ENCODE peak calls at places on chromosomes 6 and 20, in nine cellular contexts. One of them, this sample, is unnamed.
A peak's percentile ranks its signal among the peaks of the same experiment; 100 is the strongest.

GRCh38 chr20:53502820-53503219 is 90.8 kb downstream of the ZNF217 start:
- DNase-seq in smooth muscle cell of the brain vasculature: no peak
- DNase-seq in HT1080: no peak
- DNase-seq in MV-4-11: no peak
- DNase-seq in SJSA1: no peak
- DNase-seq in cerebellar nuclear complex: no peak
- DNase-seq in stimulated activated CD8-positive, alpha-beta memory T cell treated with anti-CD3 and anti-CD28 coated beads, Interleukin-2, amount 100 ng/mL, for 1 hour: no peak
- DNase-seq in A549: no peak
- DNase-seq in SW480: no peak
- DNase-seq in this sample: no peak

GRCh38 chr20:15857131-15857784 is 716.0 kb downstream of the KIF16B start:
- DNase-seq in A549: no peak
- DNase-seq in smooth muscle cell of the brain vasculature: no peak
- DNase-seq in SW480: no peak
- DNase-seq in MV-4-11: peak; percentile 15
- DNase-seq in stimulated activated CD8-positive, alpha-beta memory T cell treated with anti-CD3 and anti-CD28 coated beads, Interleukin-2, amount 100 ng/mL, for 1 hour: no peak
- DNase-seq in HT1080: no peak
- DNase-seq in SJSA1: no peak
- DNase-seq in cerebellar nuclear complex: no peak
- DNase-seq in this sample: no peak

GRCh38 chr6:99344289-99344688 is 5.2 kb downstream of the FAXC start:
- DNase-seq in smooth muscle cell of the brain vasculature: no peak
- DNase-seq in cerebellar nuclear complex: no peak
- DNase-seq in stimulated activated CD8-positive, alpha-beta memory T cell treated with anti-CD3 and anti-CD28 coated beads, Interleukin-2, amount 100 ng/mL, for 1 hour: no peak
- DNase-seq in SW480: peak; percentile 47
- DNase-seq in A549: no peak
- DNase-seq in SJSA1: peak; percentile 90
- DNase-seq in HT1080: peak; percentile 94
- DNase-seq in MV-4-11: no peak
- DNase-seq in this sample: peak; percentile 23

GRCh38 chr6:72386324-72386723 is 235.5 kb upstream of the KCNQ5 start:
- DNase-seq in smooth muscle cell of the brain vasculature: no peak
- DNase-seq in SW480: no peak
- DNase-seq in SJSA1: no peak
- DNase-seq in MV-4-11: peak; percentile 45
- DNase-seq in A549: no peak
- DNase-seq in HT1080: peak; percentile 29
- DNase-seq in cerebellar nuclear complex: no peak
- DNase-seq in stimulated activated CD8-positive, alpha-beta memory T cell treated with anti-CD3 and anti-CD28 coated beads, Interleukin-2, amount 100 ng/mL, for 1 hour: no peak
- DNase-seq in this sample: no peak

GRCh38 chr6:167858086-167858591 is 31.4 kb downstream of the AFDN start:
- DNase-seq in MV-4-11: no peak
- DNase-seq in HT1080: no peak
- DNase-seq in cerebellar nuclear complex: no peak
- DNase-seq in stimulated activated CD8-positive, alpha-beta memory T cell treated with anti-CD3 and anti-CD28 coated beads, Interleukin-2, amount 100 ng/mL, for 1 hour: no peak
- DNase-seq in smooth muscle cell of the brain vasculature: peak; percentile 74
- DNase-seq in SJSA1: peak; percentile 42
- DNase-seq in A549: no peak
- DNase-seq in SW480: no peak
- DNase-seq in this sample: no peak

GRCh38 chr6:117169060-117169635 is 96.2 kb upstream of the VGLL2 start:
- DNase-seq in stimulated activated CD8-positive, alpha-beta memory T cell treated with anti-CD3 and anti-CD28 coated beads, Interleukin-2, amount 100 ng/mL, for 1 hour: no peak
- DNase-seq in HT1080: no peak
- DNase-seq in MV-4-11: no peak
- DNase-seq in SJSA1: peak; percentile 67
- DNase-seq in SW480: no peak
- DNase-seq in smooth muscle cell of the brain vasculature: no peak
- DNase-seq in A549: no peak
- DNase-seq in cerebellar nuclear complex: no peak
- DNase-seq in this sample: no peak

GRCh38 chr6:170074907-170075306 is 216.0 kb downstream of the DLL1 start:
- DNase-seq in SJSA1: no peak
- DNase-seq in HT1080: no peak
- DNase-seq in smooth muscle cell of the brain vasculature: no peak
- DNase-seq in SW480: no peak
- DNase-seq in MV-4-11: no peak
- DNase-seq in cerebellar nuclear complex: no peak
- DNase-seq in A549: no peak
- DNase-seq in stimulated activated CD8-positive, alpha-beta memory T cell treated with anti-CD3 and anti-CD28 coated beads, Interleukin-2, amount 100 ng/mL, for 1 hour: no peak
- DNase-seq in this sample: no peak

GRCh38 chr6:16669227-16669626 is 92.0 kb downstream of the ATXN1 start:
- DNase-seq in HT1080: peak; percentile 94
- DNase-seq in cerebellar nuclear complex: no peak
- DNase-seq in stimulated activated CD8-positive, alpha-beta memory T cell treated with anti-CD3 and anti-CD28 coated beads, Interleukin-2, amount 100 ng/mL, for 1 hour: peak; percentile 56
- DNase-seq in SJSA1: peak; percentile 80
- DNase-seq in smooth muscle cell of the brain vasculature: no peak
- DNase-seq in SW480: peak; percentile 48
- DNase-seq in MV-4-11: peak; percentile 1
- DNase-seq in A549: peak; percentile 54
- DNase-seq in this sample: peak; percentile 72

GRCh38 chr20:1033751-1034419 is 31.8 kb upstream of the RSPO4 start:
- DNase-seq in A549: no peak
- DNase-seq in SW480: peak; percentile 62
- DNase-seq in smooth muscle cell of the brain vasculature: no peak
- DNase-seq in HT1080: no peak
- DNase-seq in stimulated activated CD8-positive, alpha-beta memory T cell treated with anti-CD3 and anti-CD28 coated beads, Interleukin-2, amount 100 ng/mL, for 1 hour: no peak
- DNase-seq in MV-4-11: peak; percentile 95
- DNase-seq in SJSA1: no peak
- DNase-seq in cerebellar nuclear complex: no peak
- DNase-seq in this sample: no peak

GRCh38 chr20:8853805-8854338 is 215.0 kb upstream of the PLCB4 start:
- DNase-seq in smooth muscle cell of the brain vasculature: peak; percentile 66
- DNase-seq in HT1080: peak; percentile 87
- DNase-seq in stimulated activated CD8-positive, alpha-beta memory T cell treated with anti-CD3 and anti-CD28 coated beads, Interleukin-2, amount 100 ng/mL, for 1 hour: no peak
- DNase-seq in cerebellar nuclear complex: no peak
- DNase-seq in A549: peak; percentile 80
- DNase-seq in SJSA1: peak; percentile 68
- DNase-seq in MV-4-11: peak; percentile 52
- DNase-seq in SW480: peak; percentile 84
- DNase-seq in this sample: peak; percentile 67

GRCh38 chr20:35791823-35792222 is 20.0 kb downstream of the PHF20 start:
- DNase-seq in SW480: no peak
- DNase-seq in HT1080: no peak
- DNase-seq in MV-4-11: peak; percentile 71
- DNase-seq in smooth muscle cell of the brain vasculature: no peak
- DNase-seq in cerebellar nuclear complex: no peak
- DNase-seq in SJSA1: peak; percentile 31
- DNase-seq in stimulated activated CD8-positive, alpha-beta memory T cell treated with anti-CD3 and anti-CD28 coated beads, Interleukin-2, amount 100 ng/mL, for 1 hour: no peak
- DNase-seq in A549: peak; percentile 47
- DNase-seq in this sample: no peak

GRCh38 chr6:75818061-75818855 is 69.2 kb downstream of the MYO6 start:
- DNase-seq in A549: no peak
- DNase-seq in MV-4-11: no peak
- DNase-seq in SJSA1: no peak
- DNase-seq in SW480: no peak
- DNase-seq in stimulated activated CD8-positive, alpha-beta memory T cell treated with anti-CD3 and anti-CD28 coated beads, Interleukin-2, amount 100 ng/mL, for 1 hour: no peak
- DNase-seq in HT1080: no peak
- DNase-seq in cerebellar nuclear complex: no peak
- DNase-seq in smooth muscle cell of the brain vasculature: no peak
- DNase-seq in this sample: no peak

GRCh38 chr6:15387118-15387517 is 141.2 kb downstream of the JARID2 start:
- DNase-seq in cerebellar nuclear complex: no peak
- DNase-seq in smooth muscle cell of the brain vasculature: no peak
- DNase-seq in stimulated activated CD8-positive, alpha-beta memory T cell treated with anti-CD3 and anti-CD28 coated beads, Interleukin-2, amount 100 ng/mL, for 1 hour: no peak
- DNase-seq in HT1080: no peak
- DNase-seq in MV-4-11: no peak
- DNase-seq in A549: no peak
- DNase-seq in SJSA1: no peak
- DNase-seq in SW480: no peak
- DNase-seq in this sample: no peak

GRCh38 chr6:169271158-169271936 is 17.7 kb upstream of the THBS2 start:
- DNase-seq in SW480: no peak
- DNase-seq in MV-4-11: no peak
- DNase-seq in SJSA1: no peak
- DNase-seq in HT1080: no peak
- DNase-seq in stimulated activated CD8-positive, alpha-beta memory T cell treated with anti-CD3 and anti-CD28 coated beads, Interleukin-2, amount 100 ng/mL, for 1 hour: no peak
- DNase-seq in cerebellar nuclear complex: no peak
- DNase-seq in smooth muscle cell of the brain vasculature: no peak
- DNase-seq in A549: no peak
- DNase-seq in this sample: no peak

GRCh38 chr6:142008016-142008735 is 124.5 kb upstream of the GJE1 start:
- DNase-seq in HT1080: peak; percentile 13
- DNase-seq in smooth muscle cell of the brain vasculature: no peak
- DNase-seq in MV-4-11: no peak
- DNase-seq in stimulated activated CD8-positive, alpha-beta memory T cell treated with anti-CD3 and anti-CD28 coated beads, Interleukin-2, amount 100 ng/mL, for 1 hour: no peak
- DNase-seq in cerebellar nuclear complex: no peak
- DNase-seq in SW480: no peak
- DNase-seq in A549: no peak
- DNase-seq in SJSA1: no peak
- DNase-seq in this sample: no peak

GRCh38 chr20:18224968-18225568 is 63.3 kb upstream of the ZNF133 start:
- DNase-seq in SJSA1: peak; percentile 81
- DNase-seq in cerebellar nuclear complex: no peak
- DNase-seq in MV-4-11: no peak
- DNase-seq in HT1080: peak; percentile 74
- DNase-seq in A549: peak; percentile 29
- DNase-seq in stimulated activated CD8-positive, alpha-beta memory T cell treated with anti-CD3 and anti-CD28 coated beads, Interleukin-2, amount 100 ng/mL, for 1 hour: no peak
- DNase-seq in SW480: peak; percentile 27
- DNase-seq in smooth muscle cell of the brain vasculature: peak; percentile 91
- DNase-seq in this sample: peak; percentile 37

GRCh38 chr6:129342243-129342642 is 367.7 kb downstream of the ARHGAP18 start:
- DNase-seq in stimulated activated CD8-positive, alpha-beta memory T cell treated with anti-CD3 and anti-CD28 coated beads, Interleukin-2, amount 100 ng/mL, for 1 hour: no peak
- DNase-seq in cerebellar nuclear complex: no peak
- DNase-seq in HT1080: no peak
- DNase-seq in smooth muscle cell of the brain vasculature: no peak
- DNase-seq in A549: no peak
- DNase-seq in SW480: no peak
- DNase-seq in MV-4-11: no peak
- DNase-seq in SJSA1: no peak
- DNase-seq in this sample: no peak

GRCh38 chr20:21643417-21643816 is 62.0 kb upstream of the PAX1 start:
- DNase-seq in stimulated activated CD8-positive, alpha-beta memory T cell treated with anti-CD3 and anti-CD28 coated beads, Interleukin-2, amount 100 ng/mL, for 1 hour: no peak
- DNase-seq in A549: no peak
- DNase-seq in MV-4-11: no peak
- DNase-seq in HT1080: no peak
- DNase-seq in SJSA1: no peak
- DNase-seq in cerebellar nuclear complex: no peak
- DNase-seq in SW480: no peak
- DNase-seq in smooth muscle cell of the brain vasculature: no peak
- DNase-seq in this sample: no peak

GRCh38 chr6:25601797-25602679 is 50.0 kb upstream of the SCGN start:
- DNase-seq in stimulated activated CD8-positive, alpha-beta memory T cell treated with anti-CD3 and anti-CD28 coated beads, Interleukin-2, amount 100 ng/mL, for 1 hour: no peak
- DNase-seq in SW480: peak; percentile 42
- DNase-seq in cerebellar nuclear complex: no peak
- DNase-seq in MV-4-11: peak; percentile 46
- DNase-seq in A549: peak; percentile 42
- DNase-seq in HT1080: peak; percentile 43
- DNase-seq in smooth muscle cell of the brain vasculature: peak; percentile 18
- DNase-seq in SJSA1: peak; percentile 41
- DNase-seq in this sample: peak; percentile 27

GRCh38 chr6:118122801-118123200 is 215.7 kb downstream of the SLC35F1 start:
- DNase-seq in SW480: no peak
- DNase-seq in MV-4-11: no peak
- DNase-seq in HT1080: no peak
- DNase-seq in stimulated activated CD8-positive, alpha-beta memory T cell treated with anti-CD3 and anti-CD28 coated beads, Interleukin-2, amount 100 ng/mL, for 1 hour: no peak
- DNase-seq in SJSA1: no peak
- DNase-seq in cerebellar nuclear complex: no peak
- DNase-seq in A549: no peak
- DNase-seq in smooth muscle cell of the brain vasculature: no peak
- DNase-seq in this sample: no peak